ENCODE peak calls at places on chromosome 16, in four cellular contexts. V is HepG2, R is GM12878, D is H1. B is an unnamed sample.

GRCh38 chr16:79532785-79533184 is 67.8 kb downstream of the MAF start:
- DNase-seq in V (no peak), D (no peak), R (no peak), B (no peak)

GRCh38 chr16:16045311-16045710 is 95.9 kb downstream of the ABCC1 start:
- DNase-seq in V (no peak), R (no peak), D (no peak), B (no peak)

GRCh38 chr16:74747716-74748041 is 26.9 kb downstream of the FA2H start:
- DNase-seq in R (no peak), D (no peak), V (no peak), B (no peak)

GRCh38 chr16:12062343-12063003 is 85.9 kb downstream of the SNX29 start:
- DNase-seq in R (no peak), D (no peak), V (no peak), B (peak)

GRCh38 chr16:234468-235305 is at the start of gene FAM234A:
- DNase-seq in R (peak), V (peak), D (peak), B (peak)

GRCh38 chr16:77871932-77872331 is 83.6 kb downstream of the VAT1L start:
- DNase-seq in V (no peak), R (no peak), D (no peak), B (no peak)

GRCh38 chr16:7703661-7704060 is 371.0 kb downstream of the RBFOX1 start:
- DNase-seq in R (no peak), D (no peak), V (no peak), B (no peak)

GRCh38 chr16:83296505-83296904 is 511.3 kb upstream of the HSBP1 start:
- DNase-seq in R (no peak), D (no peak), V (no peak), B (no peak)

GRCh38 chr16:12260647-12261262 is 284.2 kb downstream of the SNX29 start:
- DNase-seq in V (peak), R (no peak), D (peak), B (peak)

GRCh38 chr16:68073902-68074760 is 11.0 kb upstream of the NFATC3 start:
- DNase-seq in D (peak), R (no peak), V (no peak), B (no peak)

GRCh38 chr16:3606441-3606840 is 5.0 kb downstream of the SLX4 start:
- DNase-seq in D (no peak), R (no peak), V (no peak), B (no peak)

GRCh38 chr16:75130150-75130771 is 13.7 kb upstream of the LDHD start:
- DNase-seq in V (peak), D (no peak), R (no peak), B (no peak)

GRCh38 chr16:22186517-22186916 is 19.6 kb upstream of the EEF2K start:
- DNase-seq in V (no peak), D (peak), R (no peak), B (no peak)

GRCh38 chr16:11152677-11153321 is 103.2 kb downstream of the SOCS1 start:
- DNase-seq in R (no peak), V (peak), D (no peak), B (no peak)

GRCh38 chr16:48525201-48526057 is 84.6 kb downstream of the N4BP1 start:
- DNase-seq in R (no peak), V (no peak), D (no peak), B (no peak)

GRCh38 chr16:19113577-19114358 is at the start of gene ITPRIPL2:
- DNase-seq in R (no peak), D (peak), V (peak), B (peak)

GRCh38 chr16:69100046-69100765 is 5.2 kb upstream of the HAS3 start:
- DNase-seq in R (no peak), D (no peak), V (no peak), B (no peak)

GRCh38 chr16:55853114-55853513 is 20.2 kb upstream of the CES1 start:
- DNase-seq in R (no peak), D (no peak), V (no peak), B (no peak)

GRCh38 chr16:8660841-8661301 is 13.5 kb upstream of the ABAT start:
- DNase-seq in V (peak), R (no peak), D (peak), B (peak)

GRCh38 chr16:85166699-85167588 is 54.7 kb upstream of the CIBAR2 start:
- DNase-seq in D (no peak), R (no peak), V (peak), B (no peak)

GRCh38 chr16:11507991-11508390 is 78.7 kb downstream of the LITAF start:
- DNase-seq in D (no peak), R (no peak), V (no peak), B (no peak)

GRCh38 chr16:8044796-8045195 is 545.5 kb downstream of the TMEM114 start:
- DNase-seq in D (no peak), V (no peak), R (no peak), B (no peak)

GRCh38 chr16:60142991-60143705 is 1409.0 kb upstream of the GOT2 start:
- DNase-seq in V (no peak), D (no peak), R (no peak), B (no peak)

GRCh38 chr16:69193860-69194259 is 6.9 kb downstream of the SNTB2 start:
- DNase-seq in D (no peak), V (peak), R (no peak), B (no peak)

GRCh38 chr16:19130385-19130784 is 16.6 kb downstream of the ITPRIPL2 start:
- DNase-seq in D (no peak), R (no peak), V (no peak), B (no peak)

GRCh38 chr16:85310868-85311585 is 198.8 kb upstream of the CIBAR2 start:
- DNase-seq in R (no peak), D (no peak), V (no peak), B (no peak)

DNA sequence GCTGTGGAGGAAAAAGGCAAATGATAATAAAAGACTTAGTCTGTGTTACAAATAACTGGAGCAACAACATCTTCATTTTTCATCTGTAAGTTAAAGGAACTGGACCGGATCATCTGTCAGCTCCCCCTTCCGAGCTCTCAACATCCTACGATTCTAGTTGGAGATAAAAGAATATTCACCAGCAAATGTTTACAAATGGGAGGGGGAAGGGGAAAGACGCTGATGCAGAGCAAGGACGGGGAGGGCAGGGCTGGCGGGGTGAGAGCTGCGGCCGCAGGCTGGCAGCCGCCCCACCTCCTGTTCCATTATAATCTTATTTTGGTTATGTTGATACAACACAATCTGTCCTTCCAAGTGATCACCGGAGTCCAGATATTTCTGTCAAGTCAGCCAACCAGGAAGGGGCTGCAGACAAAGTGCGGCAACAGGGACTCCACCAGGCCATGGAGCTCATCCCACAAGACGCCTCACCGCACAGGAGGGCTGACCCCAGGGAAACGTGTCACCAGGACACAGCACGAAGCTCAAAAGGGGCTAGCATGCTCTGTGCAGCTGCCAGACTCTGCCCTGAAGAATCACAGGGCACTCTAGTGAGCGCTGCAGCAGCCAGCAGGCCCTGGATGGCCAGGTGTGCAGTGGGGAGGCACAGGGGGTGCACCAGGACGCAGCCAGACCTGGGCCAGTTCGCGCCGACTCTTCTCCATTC is 19.7 kb downstream of the FBXO31 start:
- DNase-seq in V (no peak), R (no peak), D (no peak), B (no peak)
- H3K4me2 ChIP-seq in V (no peak), R (no peak), D (no peak), B (no peak)

DNA sequence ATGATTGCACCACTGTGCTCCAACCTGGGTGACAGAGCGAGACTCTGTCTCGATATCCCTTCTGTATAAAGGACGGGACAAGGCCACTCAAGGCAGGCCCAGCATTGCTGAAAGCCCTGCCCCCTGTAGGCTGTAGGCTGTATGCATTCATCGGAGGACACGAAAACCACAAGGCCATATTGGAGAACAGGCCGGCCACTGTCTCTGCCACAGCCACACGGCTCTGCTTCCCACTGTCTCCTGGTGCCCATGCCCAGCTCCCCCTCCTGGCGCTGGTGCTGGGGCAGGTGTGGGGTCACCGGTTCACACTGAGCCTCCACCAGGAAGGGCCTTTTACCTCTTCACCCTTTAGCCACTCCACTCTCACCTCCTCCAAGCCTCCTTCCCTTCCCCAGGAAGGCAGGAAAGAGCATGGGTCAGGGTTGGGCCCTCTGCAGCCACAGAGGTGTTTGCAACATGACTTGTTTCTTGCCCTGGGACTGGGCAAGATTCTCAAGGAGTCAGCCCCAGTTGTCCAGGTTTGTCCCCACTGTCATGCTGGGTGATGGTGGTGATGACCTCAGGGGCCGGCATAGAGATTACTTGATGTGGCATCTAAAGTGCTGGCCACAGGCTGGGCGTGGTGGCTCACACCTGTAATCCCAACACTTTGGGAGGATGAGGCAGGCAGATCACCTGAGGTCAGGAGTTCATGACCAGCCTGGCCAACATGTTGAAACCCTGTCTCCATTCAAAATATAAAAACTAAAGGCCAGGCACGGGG is 5.3 kb upstream of the NTN3 start:
- DNase-seq in R (no peak), V (no peak), D (peak), B (no peak)
- TF ChIP-seq CTCF in R (peak), V (peak), D (no peak), B (peak)

DNA sequence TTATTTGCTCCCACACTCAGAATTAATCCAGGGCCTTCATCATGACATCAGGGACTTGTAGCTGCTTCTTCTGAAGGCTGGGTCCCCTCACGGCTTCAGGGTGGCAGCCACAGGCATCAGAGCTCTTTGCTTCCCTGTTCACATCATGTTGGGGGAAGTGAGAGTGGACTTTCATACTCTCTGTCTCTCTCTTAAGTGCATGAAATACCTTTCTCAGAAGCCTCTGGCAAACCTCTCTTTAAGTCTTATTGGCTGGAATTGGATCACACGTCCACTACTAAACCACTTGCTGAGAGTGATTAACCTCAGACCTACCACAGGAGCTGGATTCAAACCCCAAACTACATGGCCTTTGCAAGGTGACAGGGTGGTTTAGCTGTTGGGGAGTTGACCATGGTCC is 17.7 kb upstream of the SALL1 start:
- DNase-seq in V (no peak), D (no peak), R (no peak), B (no peak)
- TF ChIP-seq ZNF274 in V (no peak), D (no peak), R (no peak), B (no peak)

GRCh38 chr16:72371307-72372081 is 199.5 kb upstream of the PMFBP1 start:
- DNase-seq in R (no peak), V (no peak), D (no peak), B (peak)
- H3K4me2 ChIP-seq in R (no peak), V (no peak), D (peak), B (peak)

GRCh38 chr16:2009791-2010510 is at the start of gene ZNF598:
- DNase-seq in R (no peak), D (peak), V (peak), B (peak)
- TF ChIP-seq CTCF in R (no peak), D (no peak), V (peak), B (no peak)

GRCh38 chr16:80900593-80900954 is 96.2 kb upstream of the CDYL2 start:
- DNase-seq in D (no peak), R (no peak), V (no peak), B (no peak)

GRCh38 chr16:80896778-80897177 is 92.4 kb upstream of the CDYL2 start:
- DNase-seq in V (no peak), R (no peak), D (peak), B (no peak)

GRCh38 chr16:80902306-80903154 is 98.1 kb upstream of the CDYL2 start:
- DNase-seq in R (no peak), D (no peak), V (no peak), B (no peak)

GRCh38 chr16:80903616-80904015 is 99.2 kb upstream of the CDYL2 start:
- DNase-seq in D (no peak), V (no peak), R (no peak), B (no peak)

DNA sequence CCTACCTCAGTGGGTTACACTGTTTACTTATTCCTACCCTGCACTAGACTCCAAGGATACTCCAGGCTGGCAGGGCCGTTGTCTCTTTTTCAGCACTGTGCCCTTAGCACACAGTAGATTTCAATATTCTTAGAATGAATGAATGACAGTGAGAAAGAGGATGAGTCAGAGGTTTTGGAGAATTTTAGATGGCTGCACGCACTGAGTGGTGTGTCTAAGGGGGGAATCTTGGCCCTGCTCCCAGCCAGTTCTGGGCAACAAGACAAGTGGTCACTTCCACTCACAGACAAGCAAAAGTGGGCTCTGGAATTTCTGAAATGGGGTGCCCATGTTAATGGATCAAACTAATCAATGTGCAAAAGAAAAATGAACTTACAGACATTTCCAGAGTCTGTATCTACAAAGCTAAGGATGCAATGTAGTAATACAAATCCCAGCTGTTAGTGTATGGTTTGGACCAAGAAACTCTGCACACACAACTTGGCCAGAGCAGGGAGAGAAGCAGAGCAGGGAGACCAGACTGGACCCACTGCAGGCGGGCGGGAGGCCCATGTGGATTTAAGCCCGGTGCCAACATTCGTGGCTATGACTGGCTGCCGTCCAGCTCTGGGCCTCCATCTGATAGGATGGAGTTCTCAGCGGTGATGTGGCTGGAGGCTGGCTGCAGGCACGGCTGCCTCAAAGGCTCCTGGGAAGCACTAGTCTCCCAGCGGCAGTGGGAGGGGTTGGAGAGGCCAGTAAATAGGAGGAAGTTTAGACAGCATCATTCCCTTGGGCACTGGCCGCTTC is 95.6 kb upstream of the CDYL2 start:
- DNase-seq in R (no peak), D (peak), V (peak), B (no peak)
- TF ChIP-seq ZNF274 in R (no peak), D (no peak), V (no peak), B (no peak)

GRCh38 chr16:53949716-53950410 is 245.9 kb downstream of the FTO start:
- DNase-seq in D (no peak), R (no peak), V (peak), B (no peak)

GRCh38 chr16:53950677-53951076 is 246.7 kb downstream of the FTO start:
- DNase-seq in R (no peak), D (no peak), V (no peak), B (no peak)

GRCh38 chr16:53948734-53949430 is 244.9 kb downstream of the FTO start:
- DNase-seq in V (no peak), R (no peak), D (no peak), B (no peak)

GRCh38 chr16:53955221-53955875 is 251.4 kb downstream of the FTO start:
- DNase-seq in R (no peak), V (no peak), D (no peak), B (no peak)

GRCh38 chr16:53952215-53953208 is 248.6 kb downstream of the FTO start:
- DNase-seq in D (no peak), V (no peak), R (no peak), B (no peak)
- H3K4me2 ChIP-seq in D (no peak), V (no peak), R (peak), B (no peak)